ENCODE peak calls at places on chromosome 19, in nine cellular contexts. V, A, N, U, Z, K, X, D and C are unnamed samples.

GRCh38 chr19:678791-679388 is 2.7 kb downstream of the FSTL3 start:
- DNase-seq in K (no peak), A (no peak), V (no peak), D (no peak), U (no peak), Z (no peak), N (no peak), X (no peak), C (no peak)

GRCh38 chr19:3450796-3451411 is 29.4 kb downstream of the SMIM24 start:
- DNase-seq in U (no peak), N (peak), V (no peak), D (peak), K (no peak), A (peak), Z (peak), X (peak), C (no peak)

GRCh38 chr19:55593096-55593772 is 6.1 kb downstream of the FIZ1 start:
- DNase-seq in V (no peak), U (no peak), Z (no peak), N (no peak), A (no peak), X (no peak), K (no peak), D (no peak), C (no peak)

GRCh38 chr19:42323852-42324654 is 1.4 kb upstream of the MEGF8 start:
- DNase-seq in Z (no peak), A (no peak), N (peak), X (no peak), D (no peak), U (peak), V (peak), K (no peak), C (peak)

GRCh38 chr19:35754365-35755139 is 2.3 kb downstream of the HSPB6 start:
- DNase-seq in V (no peak), A (no peak), Z (no peak), X (no peak), U (no peak), D (no peak), N (no peak), K (no peak), C (no peak)

GRCh38 chr19:49566302-49566701 is 14.1 kb downstream of the NOSIP start:
- DNase-seq in Z (no peak), N (no peak), D (no peak), A (no peak), K (no peak), V (no peak), X (no peak), U (no peak), C (no peak)

GRCh38 chr19:7953060-7953459 is 9.6 kb upstream of the TIMM44 start:
- DNase-seq in V (no peak), K (no peak), N (no peak), A (no peak), D (no peak), X (no peak), U (no peak), Z (peak), C (no peak)

GRCh38 chr19:44539991-44540390 is 10.5 kb upstream of the CEACAM20 start:
- DNase-seq in D (no peak), V (no peak), K (no peak), U (no peak), X (no peak), N (no peak), Z (no peak), A (no peak), C (no peak)

GRCh38 chr19:13024958-13025653 is 29.8 kb downstream of the NFIX start:
- DNase-seq in U (no peak), N (no peak), X (no peak), V (no peak), D (peak), Z (no peak), K (no peak), A (no peak), C (no peak)

GRCh38 chr19:40530091-40530901 is 46.4 kb upstream of the SHKBP1 start:
- DNase-seq in A (peak), V (peak), Z (no peak), N (no peak), U (peak), K (peak), D (peak), X (no peak), C (peak)

GRCh38 chr19:17812099-17812498 is 9.2 kb downstream of the INSL3 start:
- DNase-seq in K (no peak), D (no peak), X (no peak), V (no peak), A (no peak), Z (no peak), U (no peak), N (no peak), C (no peak)

GRCh38 chr19:44820648-44821609 is 12.0 kb downstream of the BCAM start:
- DNase-seq in U (no peak), N (no peak), X (no peak), A (no peak), K (no peak), V (no peak), D (no peak), Z (no peak), C (no peak)

GRCh38 chr19:43470288-43470687 is 4.9 kb upstream of the LYPD3 start:
- DNase-seq in X (no peak), Z (no peak), K (no peak), A (no peak), N (no peak), V (peak), D (no peak), U (no peak), C (no peak)

GRCh38 chr19:50325310-50326100 is 3.7 kb downstream of the KCNC3 start:
- DNase-seq in Z (peak), U (peak), V (peak), D (peak), X (no peak), K (peak), A (peak), N (peak), C (peak)

GRCh38 chr19:3868770-3869456 is at the start of gene ZFR2:
- DNase-seq in V (peak), X (no peak), Z (no peak), U (peak), A (peak), K (no peak), D (no peak), N (no peak), C (no peak)

GRCh38 chr19:8194528-8195275 is 14.5 kb upstream of the CERS4 start:
- DNase-seq in A (no peak), X (no peak), D (no peak), Z (no peak), K (no peak), U (no peak), V (peak), N (peak), C (peak)

GRCh38 chr19:45492627-45493470 is 4.0 kb downstream of the RTN2 start:
- DNase-seq in V (peak), K (peak), X (peak), N (peak), A (peak), D (peak), U (no peak), Z (no peak), C (peak)

GRCh38 chr19:28633223-28634030 is 579.5 kb downstream of the UQCRFS1 start:
- DNase-seq in A (peak), D (no peak), U (peak), K (peak), X (peak), Z (peak), N (peak), V (peak), C (peak)

GRCh38 chr19:37991176-37991835 is 84.3 kb downstream of the SIPA1L3 start:
- DNase-seq in A (no peak), K (no peak), N (no peak), Z (no peak), U (peak), D (no peak), V (no peak), X (no peak), C (no peak)

GRCh38 chr19:558770-559439 is 13.5 kb upstream of the BSG start:
- DNase-seq in K (no peak), N (no peak), A (no peak), V (no peak), D (no peak), Z (no peak), X (no peak), U (no peak), C (no peak)

GRCh38 chr19:47153266-47153665 is 22.6 kb downstream of the SAE1 start:
- DNase-seq in A (no peak), K (no peak), D (no peak), U (no peak), V (no peak), Z (no peak), X (no peak), N (no peak), C (no peak)

GRCh38 chr19:10227215-10227971 is 3.7 kb downstream of the S1PR2 start:
- DNase-seq in D (peak), V (no peak), N (no peak), Z (no peak), A (no peak), K (no peak), U (no peak), X (no peak), C (no peak)

GRCh38 chr19:42596391-42597071 is 1.8 kb upstream of the CEACAM8 start:
- DNase-seq in A (peak), Z (peak), N (peak), K (peak), X (no peak), U (peak), V (peak), D (peak), C (peak)

GRCh38 chr19:12090807-12091206 is 26.3 kb downstream of the ZNF844 start:
- DNase-seq in D (peak), A (peak), U (peak), X (no peak), V (peak), N (peak), K (peak), Z (no peak), C (peak)

GRCh38 chr19:53597023-53597422 is 34.8 kb upstream of the DPRX start:
- DNase-seq in A (no peak), U (no peak), V (no peak), D (no peak), K (no peak), Z (no peak), N (no peak), X (no peak), C (no peak)

GRCh38 chr19:6210091-6210490 is 69.7 kb downstream of the MLLT1 start:
- DNase-seq in V (no peak), D (no peak), K (no peak), U (no peak), Z (no peak), X (no peak), A (no peak), N (no peak), C (no peak)